ENCODE peak calls at places on chromosomes 2 and 18, in four cellular contexts. S is stomach; R is tibial artery; K is CD8-positive, alpha-beta T cell. U is an unnamed sample.

GRCh38 chr2:231711677-231712461 is 3.5 kb downstream of the PTMA start:
- DNase-seq in R (no peak), K (no peak), S (no peak), U (no peak)

GRCh38 chr2:241285596-241285995 is 29.9 kb downstream of the HDLBP start:
- DNase-seq in R (no peak), S (no peak), K (no peak), U (no peak)

GRCh38 chr2:242020196-242021004 is 150.9 kb downstream of the RTP5 start:
- DNase-seq in K (no peak), S (no peak), R (peak; percentile 48), U (no peak)

GRCh38 chr18:73614812-73615211 is 532.8 kb downstream of the FBXO15 start:
- DNase-seq in S (no peak), K (no peak), R (no peak), U (no peak)

GRCh38 chr2:16314001-16314400 is 351.6 kb downstream of the CYRIA start:
- DNase-seq in K (no peak), R (no peak), S (no peak), U (no peak)

GRCh38 chr2:18949871-18950597 is 360.7 kb upstream of the NT5C1B start:
- DNase-seq in K (no peak), S (no peak), R (no peak), U (no peak)

GRCh38 chr2:109066501-109066900 is 62.5 kb upstream of the SH3RF3 start:
- DNase-seq in K (no peak), S (no peak), R (no peak), U (no peak)

GRCh38 chr2:208174144-208174543 is 10.8 kb upstream of the CRYGA start:
- DNase-seq in S (no peak), R (no peak), K (no peak), U (no peak)

GRCh38 chr2:202249864-202250263 is 11.5 kb upstream of the SUMO1 start:
- DNase-seq in K (no peak), S (no peak), R (no peak), U (no peak)

GRCh38 chr2:157421377-157421944 is 22.4 kb downstream of the CYTIP start:
- DNase-seq in K (no peak), S (no peak), R (no peak), U (no peak)
- H3K27ac ChIP-seq in K (peak overlapping the region; percentile 2), S (peak overlapping the region; percentile 67), R (no peak overlapping the region), U (no peak overlapping the region)

GRCh38 chr2:53938904-53939303 is 31.9 kb downstream of the PSME4 start:
- DNase-seq in R (no peak), K (no peak), S (no peak), U (no peak)

GRCh38 chr2:53944542-53944941 is 26.3 kb downstream of the PSME4 start:
- DNase-seq in R (no peak), K (no peak), S (no peak), U (no peak)

GRCh38 chr2:53942280-53942679 is 28.5 kb downstream of the PSME4 start:
- DNase-seq in S (no peak), R (no peak), K (no peak), U (no peak)

GRCh38 chr2:53939656-53940055 is 31.1 kb downstream of the PSME4 start:
- DNase-seq in S (no peak), R (no peak), K (no peak), U (no peak)

DNA sequence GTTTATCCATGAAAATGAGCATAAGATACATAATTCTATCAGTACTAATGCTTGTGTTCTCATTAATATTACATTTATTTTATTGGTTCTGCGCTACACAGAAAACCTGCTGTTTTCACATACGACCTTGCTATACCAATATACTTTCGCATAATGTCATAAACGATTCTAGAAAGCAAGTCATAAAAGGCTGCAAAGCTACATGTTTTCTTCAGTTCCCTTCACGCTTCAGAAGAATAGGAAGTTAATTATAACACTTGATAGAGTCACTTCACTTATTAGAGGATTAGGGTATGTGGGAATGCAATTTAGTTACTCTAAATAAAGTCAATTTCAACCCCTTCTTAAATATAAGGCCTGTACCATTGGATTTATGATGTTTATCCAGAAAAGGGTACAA is 29.0 kb downstream of the PSME4 start:
- DNase-seq in K (no peak), S (no peak), R (no peak), U (no peak)
- H3K4me3 ChIP-seq in K (no peak overlapping the region), S (no peak overlapping the region), R (no peak overlapping the region), U (no peak overlapping the region)

GRCh38 chr18:23881778-23882177 is 132.8 kb upstream of the TTC39C start:
- DNase-seq in R (no peak), S (peak; percentile 72), K (no peak), U (peak; percentile 36)
- H3K4me1 ChIP-seq in R (peaks cover 34% of the 10 kb centered on the region), S (peaks cover 43% of the 10 kb centered on the region), K (peaks cover 16% of the 10 kb centered on the region), U (no peaks in the 10 kb centered on the region)

GRCh38 chr18:48800479-48800876 is 150.3 kb downstream of the SMAD7 start:
- DNase-seq in R (no peak), K (no peak), S (peak; percentile 5), U (no peak)

GRCh38 chr18:48798334-48799197 is 152.2 kb downstream of the SMAD7 start:
- DNase-seq in R (peak; percentile 63), S (peak; percentile 13), K (no peak), U (no peak)

GRCh38 chr18:48797841-48798255 is 152.9 kb downstream of the SMAD7 start:
- DNase-seq in S (no peak), R (peak; percentile 64), K (no peak), U (no peak)

GRCh38 chr18:48800877-48801727 is 149.7 kb downstream of the SMAD7 start:
- DNase-seq in R (peak; percentile 70), K (no peak), S (peak; percentile 18), U (no peak)

DNA sequence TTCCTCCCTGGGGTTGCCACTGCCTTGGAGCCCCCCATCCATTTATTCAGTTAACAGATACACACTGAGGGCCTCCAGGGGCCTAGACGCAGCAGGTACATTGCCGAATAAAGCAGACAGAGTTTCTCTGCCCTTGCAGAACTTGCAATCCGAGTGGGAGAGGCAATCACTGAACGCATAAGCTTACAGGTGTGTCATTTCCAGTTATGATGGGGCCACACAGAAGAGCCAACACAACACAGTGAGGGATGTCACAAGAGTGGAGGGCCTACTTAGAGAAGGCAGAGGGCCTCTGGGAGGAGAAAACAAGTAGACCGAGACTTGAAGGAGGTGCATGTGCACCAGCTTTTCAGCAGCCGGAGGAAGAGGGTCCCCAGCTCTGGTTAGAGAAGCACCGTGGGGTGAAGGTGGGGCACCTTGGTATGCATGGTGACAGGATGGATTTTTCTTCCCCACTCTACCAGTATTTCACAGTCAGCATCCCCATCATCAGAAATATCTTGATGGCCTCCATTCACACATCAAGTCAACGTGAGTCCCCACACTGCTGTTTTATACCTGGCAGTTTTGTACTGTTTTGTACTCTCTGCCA is 150.9 kb downstream of the SMAD7 start:
- DNase-seq in S (peak; percentile 17), K (no peak), R (peak; percentile 45), U (no peak)
- H3K27ac ChIP-seq in S (no peak overlapping the region), K (no peak overlapping the region), R (peak overlapping the region; percentile 85), U (peak overlapping the region; percentile 12)

GRCh38 chr2:57759822-57760300 is 286.7 kb upstream of the VRK2 start:
- DNase-seq in R (peak; percentile 84), K (peak; percentile 60), S (peak; percentile 86), U (peak; percentile 86)
- H3K4me3 ChIP-seq in R (no peak overlapping the region), K (no peak overlapping the region), S (peak overlapping the region; percentile 34), U (no peak overlapping the region)

DNA sequence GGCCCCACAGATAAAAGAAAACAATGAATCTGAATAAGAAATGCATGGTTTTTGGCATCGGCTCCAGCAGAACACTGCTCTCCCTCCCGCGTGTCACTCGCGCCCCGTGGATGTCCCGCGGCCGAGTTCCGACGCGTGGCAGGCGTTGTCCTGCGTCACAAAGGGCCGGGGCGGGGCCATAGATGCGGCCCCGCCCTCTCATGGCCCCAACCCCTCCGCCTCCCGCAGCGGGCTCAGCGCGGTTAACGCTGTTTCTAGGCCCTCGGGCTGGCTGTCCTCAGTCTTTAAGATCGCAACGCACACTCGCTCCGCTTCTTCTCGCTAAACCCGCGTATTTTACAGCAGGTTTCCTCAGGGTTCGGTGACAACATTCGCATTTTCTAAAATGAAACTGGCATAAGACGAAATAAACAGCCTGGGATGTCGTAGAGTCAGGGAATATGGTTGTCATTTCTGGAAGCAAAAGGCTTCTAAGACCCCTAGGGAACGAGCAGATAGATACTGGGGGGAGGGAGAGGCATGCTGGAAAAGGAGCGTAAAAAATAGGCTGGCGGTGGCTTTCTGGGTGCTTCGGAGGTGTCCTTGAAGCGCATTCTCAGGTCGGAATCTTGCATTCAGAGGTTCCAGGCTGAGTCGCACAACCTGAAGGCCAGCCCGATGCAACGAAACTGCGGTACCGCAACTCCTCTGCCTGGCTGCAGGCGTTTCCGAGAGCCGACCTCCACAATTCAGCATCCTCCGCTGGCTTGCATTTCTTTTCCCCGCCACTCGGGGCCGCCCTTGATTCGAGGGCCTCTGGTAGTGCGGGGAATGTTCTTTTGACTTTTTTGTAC is at the start of gene FKBP7:
- DNase-seq in S (peak; percentile 88), K (peak; percentile 84), R (peak; percentile 94), U (peak; percentile 87)
- H3K4me1 ChIP-seq in S (peaks cover 54% of the 10 kb centered on the region), K (peaks cover 39% of the 10 kb centered on the region), R (peaks cover 54% of the 10 kb centered on the region), U (peaks cover 13% of the 10 kb centered on the region)